ENCODE peak calls at places on chromosomes 2 and 18, in nine cellular contexts. B is GDM1; E is adrenal gland; F is NCI-H2171; X is cerebellum; O is NCI-H1417 treated with DMSO at 0.1 percent for 48 hours; D is activated naive CD8-positive, alpha-beta T cell treated with anti-CD3 and anti-CD28 coated beads, Interleukin-2, amount 10 ng/mL, durations not matched to agents 7 days and 5 days; H is MV-4-11; J is HT1080. C is an unnamed sample.

GRCh38 chr2:82748653-82749052 is 1710.4 kb downstream of the SUCLG1 start:
- DNase-seq in B (no peak), E (no peak), F (no peak), X (no peak), O (no peak), D (no peak), H (no peak), J (no peak), C (no peak)

GRCh38 chr2:199742884-199743283 is 108.1 kb downstream of the FTCDNL1 start:
- DNase-seq in B (no peak), E (no peak), F (no peak), X (no peak), O (no peak), D (no peak), H (no peak), J (no peak), C (no peak)

GRCh38 chr2:42754021-42754775 is 9.7 kb downstream of the OXER1 start:
- DNase-seq in B (no peak), E (no peak), F (peak), X (peak), O (no peak), D (no peak), H (no peak), J (no peak), C (peak)

GRCh38 chr2:171523339-171523931 is 1.2 kb downstream of the CYBRD1 start:
- DNase-seq in B (peak), E (peak), F (no peak), X (peak), O (no peak), D (peak), H (peak), J (peak), C (peak)

GRCh38 chr2:88464166-88464565 is 11.7 kb upstream of the FOXI3 start:
- DNase-seq in B (no peak), E (no peak), F (no peak), X (no peak), O (no peak), D (no peak), H (no peak), J (no peak), C (no peak)

GRCh38 chr18:24395049-24395780 is 2.4 kb downstream of the OSBPL1A start:
- DNase-seq in B (no peak), E (no peak), F (no peak), X (no peak), O (no peak), D (no peak), H (peak), J (no peak), C (no peak)

GRCh38 chr2:231935207-231935524 is 9.0 kb upstream of the NPPC start:
- DNase-seq in B (no peak), E (no peak), F (no peak), X (no peak), O (no peak), D (no peak), H (no peak), J (no peak), C (no peak)

GRCh38 chr2:84701880-84702279 is 179.0 kb downstream of the TRABD2A start:
- DNase-seq in B (no peak), E (no peak), F (no peak), X (no peak), O (no peak), D (no peak), H (no peak), J (peak), C (no peak)

GRCh38 chr2:219521066-219521880 is 7.0 kb downstream of the ASIC4 start:
- DNase-seq in B (no peak), E (peak), F (no peak), X (no peak), O (no peak), D (no peak), H (no peak), J (peak), C (peak)

GRCh38 chr2:63189026-63189425 is 138.4 kb downstream of the OTX1 start:
- DNase-seq in B (no peak), E (peak), F (peak), X (no peak), O (no peak), D (no peak), H (peak), J (peak), C (no peak)

GRCh38 chr2:241225545-241225944 is 37.1 kb downstream of the ANO7 start:
- DNase-seq in B (no peak), E (no peak), F (no peak), X (no peak), O (no peak), D (no peak), H (no peak), J (no peak), C (no peak)

GRCh38 chr2:128160616-128161275 is 69.7 kb downstream of the UGGT1 start:
- DNase-seq in B (no peak), E (no peak), F (no peak), X (peak), O (no peak), D (no peak), H (no peak), J (no peak), C (no peak)

GRCh38 chr2:9967053-9967775 is 15.7 kb downstream of the GRHL1 start:
- DNase-seq in B (no peak), E (no peak), F (no peak), X (no peak), O (no peak), D (no peak), H (peak), J (peak), C (no peak)

GRCh38 chr2:201810592-201810991 is 4.3 kb downstream of the CDK15 start:
- DNase-seq in B (no peak), E (no peak), F (no peak), X (no peak), O (no peak), D (no peak), H (no peak), J (no peak), C (no peak)

GRCh38 chr2:219210572-219211362 is 4.2 kb downstream of the ZFAND2B start:
- DNase-seq in B (no peak), E (peak), F (no peak), X (no peak), O (no peak), D (no peak), H (no peak), J (no peak), C (no peak)

GRCh38 chr2:100259106-100259505 is 63.2 kb downstream of the LONRF2 start:
- DNase-seq in B (no peak), E (no peak), F (no peak), X (no peak), O (no peak), D (no peak), H (no peak), J (no peak), C (no peak)

GRCh38 chr2:232501794-232502499 is 14.3 kb upstream of the ECEL1 start:
- DNase-seq in B (no peak), E (no peak), F (no peak), X (no peak), O (no peak), D (no peak), H (no peak), J (no peak), C (peak)

GRCh38 chr2:227849906-227850305 is 21.5 kb upstream of the DAW1 start:
- DNase-seq in B (no peak), E (no peak), F (no peak), X (no peak), O (no peak), D (no peak), H (no peak), J (peak), C (no peak)

GRCh38 chr2:144493027-144493809 is 26.7 kb downstream of the ZEB2 start:
- DNase-seq in B (peak), E (no peak), F (no peak), X (no peak), O (no peak), D (no peak), H (peak), J (no peak), C (no peak)

GRCh38 chr2:38498039-38498438 is 104.7 kb downstream of the HNRNPLL start:
- DNase-seq in B (no peak), E (no peak), F (peak), X (no peak), O (no peak), D (no peak), H (peak), J (no peak), C (no peak)

GRCh38 chr2:160096414-160096813 is 34.0 kb upstream of the PLA2R1 start:
- DNase-seq in B (no peak), E (no peak), F (no peak), X (no peak), O (no peak), D (no peak), H (peak), J (no peak), C (no peak)

GRCh38 chr2:45494275-45494977 is 116.6 kb downstream of the SRBD1 start:
- DNase-seq in B (peak), E (peak), F (peak), X (peak), O (peak), D (no peak), H (peak), J (peak), C (no peak)

GRCh38 chr2:235050992-235051351 is 99.2 kb downstream of the SH3BP4 start:
- DNase-seq in B (no peak), E (peak), F (peak), X (peak), O (peak), D (no peak), H (peak), J (peak), C (peak)

GRCh38 chr2:24830786-24831185 is 37.6 kb downstream of the CENPO start:
- DNase-seq in B (no peak), E (no peak), F (no peak), X (no peak), O (no peak), D (no peak), H (no peak), J (no peak), C (no peak)

GRCh38 chr2:236603361-236604015 is 33.9 kb downstream of the ACKR3 start:
- DNase-seq in B (no peak), E (no peak), F (no peak), X (peak), O (no peak), D (no peak), H (no peak), J (no peak), C (no peak)

GRCh38 chr2:179560257-179560735 is 295.7 kb upstream of the SESTD1 start:
- DNase-seq in B (no peak), E (no peak), F (no peak), X (no peak), O (no peak), D (no peak), H (no peak), J (no peak), C (no peak)

GRCh38 chr2:217794133-217794986 is 208.4 kb downstream of the TNS1 start:
- DNase-seq in B (no peak), E (peak), F (no peak), X (no peak), O (no peak), D (no peak), H (no peak), J (no peak), C (no peak)

GRCh38 chr2:69159988-69160387 is 147.0 kb downstream of the ANTXR1 start:
- DNase-seq in B (no peak), E (no peak), F (peak), X (no peak), O (no peak), D (no peak), H (no peak), J (no peak), C (no peak)

GRCh38 chr2:198587726-198588125 is 783.3 kb downstream of the PLCL1 start:
- DNase-seq in B (no peak), E (no peak), F (no peak), X (no peak), O (no peak), D (no peak), H (no peak), J (no peak), C (no peak)

GRCh38 chr2:133812826-133813617 is 244.8 kb upstream of the NCKAP5 start:
- DNase-seq in B (no peak), E (no peak), F (no peak), X (no peak), O (no peak), D (no peak), H (no peak), J (peak), C (no peak)

GRCh38 chr2:228681426-228681825 is 499.9 kb upstream of the SPHKAP start:
- DNase-seq in B (no peak), E (peak), F (no peak), X (peak), O (no peak), D (no peak), H (no peak), J (peak), C (no peak)

GRCh38 chr2:238445409-238446190 is 18.9 kb downstream of the ASB1 start:
- DNase-seq in B (no peak), E (no peak), F (no peak), X (no peak), O (no peak), D (no peak), H (no peak), J (no peak), C (no peak)

GRCh38 chr18:40006553-40007073 is 1948.4 kb upstream of the PIK3C3 start:
- DNase-seq in B (no peak), E (no peak), F (no peak), X (no peak), O (no peak), D (no peak), H (no peak), J (peak), C (no peak)

GRCh38 chr2:108940156-108940555 is 48.9 kb downstream of the EDAR start:
- DNase-seq in B (no peak), E (no peak), F (no peak), X (no peak), O (no peak), D (no peak), H (no peak), J (no peak), C (no peak)

GRCh38 chr18:8516391-8517250 is 92.6 kb upstream of the RAB12 start:
- DNase-seq in B (no peak), E (no peak), F (no peak), X (peak), O (no peak), D (no peak), H (peak), J (peak), C (no peak)

GRCh38 chr2:168801961-168802824 is at the start of gene NOSTRIN:
- DNase-seq in B (no peak), E (peak), F (no peak), X (no peak), O (no peak), D (no peak), H (no peak), J (no peak), C (no peak)

C was measured in thyroid gland.